ENCODE peak calls at places on chromosomes 13 and 19, in six cellular contexts. L is activated B cell treated with CpG ODN at 0.5 μM for 24 hours, G is astrocyte of the spinal cord, H is ovary, I is small intestine, W is DMS 273 treated with DMSO at 0.1 percent for 48 hours. Y is an unnamed sample.

GRCh38 chr19:47518139-47518538 is 3.3 kb upstream of the NAPA start:
- DNase-seq in I (no peak), G (peak; percentile 14), W (no peak), L (peak; percentile 44), H (no peak), Y (no peak)

GRCh38 chr19:40367577-40368434 is 19.3 kb downstream of the PLD3 start:
- DNase-seq in L (no peak), G (no peak), H (no peak), I (no peak), W (no peak), Y (no peak)

GRCh38 chr13:22960827-22961226 is 220.0 kb upstream of the SGCG start:
- DNase-seq in H (no peak), W (no peak), I (no peak), G (no peak), L (no peak), Y (no peak)

GRCh38 chr13:42215578-42216421 is 56.2 kb upstream of the AKAP11 start:
- DNase-seq in W (no peak), I (peak; percentile 18), H (no peak), L (no peak), G (peak; percentile 60), Y (no peak)

GRCh38 chr13:25771208-25771607 is 280.6 kb downstream of the SHISA2 start:
- DNase-seq in G (peak; percentile 59), H (no peak), W (no peak), I (no peak), L (no peak), Y (no peak)

GRCh38 chr19:45954132-45954531 is 19.5 kb downstream of the NOVA2 start:
- DNase-seq in L (no peak), H (no peak), I (no peak), G (peak; percentile 19), W (no peak), Y (no peak)

GRCh38 chr19:18430417-18431144 is 7.4 kb downstream of the ISYNA1 start:
- DNase-seq in H (peak; percentile 64), I (no peak), L (no peak), G (no peak), W (no peak), Y (no peak)

GRCh38 chr19:3266792-3267469 is 42.5 kb downstream of the CELF5 start:
- DNase-seq in G (no peak), W (no peak), I (no peak), H (no peak), L (no peak), Y (no peak)

GRCh38 chr13:56659041-56659471 is 481.7 kb upstream of the PRR20A start:
- DNase-seq in W (no peak), G (no peak), H (no peak), I (no peak), L (no peak), Y (no peak)

GRCh38 chr13:52848455-52849190 is at the start of gene PCDH8:
- DNase-seq in H (no peak), I (no peak), L (no peak), G (no peak), W (peak; percentile 49), Y (no peak)

Y was measured in activated CD4-positive, CD25-positive, alpha-beta regulatory T cell treated with anti-CD3 and anti-CD28 coated beads, Interleukin-2, amount 50 U/mL, for 16 hours.